ENCODE peak calls at places on chromosomes 2 and 18, in four cellular contexts. G, O, E and W are unnamed samples.

GRCh38 chr2:108612153-108612513 is 77.9 kb downstream of the LIMS1 start:
- DNase-seq in G (no peak), O (no peak), E (no peak), W (no peak)

GRCh38 chr2:57075226-57075625 is 891.4 kb downstream of the CCDC85A start:
- DNase-seq in G (no peak), O (no peak), E (no peak), W (no peak)

GRCh38 chr2:74481961-74482800 is 617 bp downstream of the CCDC142 start:
- DNase-seq in G (peak; percentile 75), O (peak; percentile 74), E (no peak), W (no peak)

GRCh38 chr18:73688851-73689659 is 458.6 kb downstream of the FBXO15 start:
- DNase-seq in G (peak; percentile 59), O (peak; percentile 36), E (no peak), W (no peak)

GRCh38 chr2:166365803-166366420 is 9.8 kb downstream of the SCN9A start:
- DNase-seq in G (no peak), O (no peak), E (no peak), W (no peak)

GRCh38 chr2:209495855-209496585 is 72.2 kb downstream of the MAP2 start:
- DNase-seq in G (no peak), O (no peak), E (peak; percentile 86), W (peak; percentile 66)

GRCh38 chr2:203972066-203972465 is 35.5 kb downstream of the ICOS start:
- DNase-seq in G (no peak), O (no peak), E (no peak), W (no peak)

GRCh38 chr2:31384771-31385276 is 29.7 kb downstream of the XDH start:
- DNase-seq in G (no peak), O (no peak), E (no peak), W (no peak)

GRCh38 chr18:39453356-39453755 is 1887.8 kb upstream of the CELF4 start:
- DNase-seq in G (no peak), O (no peak), E (no peak), W (no peak)

GRCh38 chr2:43576983-43577892 is 18.6 kb downstream of the THADA start:
- DNase-seq in G (peak; percentile 61), O (peak; percentile 64), E (peak; percentile 63), W (no peak)

GRCh38 chr2:127968610-127969339 is 59.1 kb downstream of the SAP130 start:
- DNase-seq in G (no peak), O (no peak), E (no peak), W (no peak)

GRCh38 chr2:213806125-213806726 is 522.0 kb downstream of the SPAG16 start:
- DNase-seq in G (peak; percentile 17), O (peak; percentile 9), E (peak; percentile 9), W (no peak)

GRCh38 chr2:113167115-113167932 is 6.4 kb upstream of the PSD4 start:
- DNase-seq in G (no peak), O (no peak), E (peak; percentile 93), W (no peak)

GRCh38 chr2:203811491-203812221 is 55.9 kb upstream of the CTLA4 start:
- DNase-seq in G (no peak), O (no peak), E (peak; percentile 60), W (peak; percentile 80)

GRCh38 chr2:223846524-223846923 is 9.1 kb upstream of the AP1S3 start:
- DNase-seq in G (no peak), O (no peak), E (no peak), W (no peak)

GRCh38 chr2:188475945-188476344 is 184.3 kb downstream of the GULP1 start:
- DNase-seq in G (no peak), O (no peak), E (no peak), W (no peak)

GRCh38 chr2:238459081-238459629 is 32.4 kb downstream of the ASB1 start:
- DNase-seq in G (no peak), O (no peak), E (no peak), W (no peak)

GRCh38 chr2:125667630-125668029 is 988.3 kb upstream of the GYPC start:
- DNase-seq in G (no peak), O (no peak), E (no peak), W (no peak)

GRCh38 chr2:27638023-27638637 is 9.3 kb downstream of the GPN1 start:
- DNase-seq in G (no peak), O (no peak), E (no peak), W (no peak)

GRCh38 chr2:128714861-128715312 is 396.2 kb upstream of the HS6ST1 start:
- DNase-seq in G (peak; percentile 47), O (peak; percentile 24), E (no peak), W (no peak)

GRCh38 chr2:15941483-15941853 is 1.1 kb downstream of the MYCN start:
- DNase-seq in G (peak; percentile 88), O (peak; percentile 83), E (no peak), W (no peak)

GRCh38 chr2:148966432-148966758 is 72.1 kb upstream of the LYPD6B start:
- DNase-seq in G (no peak), O (no peak), E (no peak), W (no peak)

GRCh38 chr2:70870790-70871189 is 35.2 kb upstream of the CD207 start:
- DNase-seq in G (no peak), O (no peak), E (no peak), W (no peak)

GRCh38 chr2:234787114-234787513 is 164.7 kb upstream of the SH3BP4 start:
- DNase-seq in G (no peak), O (no peak), E (no peak), W (no peak)

GRCh38 chr2:137838255-137839092 is 125.8 kb upstream of the HNMT start:
- DNase-seq in G (peak; percentile 76), O (peak; percentile 72), E (peak; percentile 58), W (no peak)

GRCh38 chr2:229445013-229445412 is 173.9 kb upstream of the PID1 start:
- DNase-seq in G (peak; percentile 4), O (no peak), E (peak; percentile 74), W (peak; percentile 78)

GRCh38 chr2:179825494-179825893 is 35.9 kb downstream of the ZNF385B start:
- DNase-seq in G (no peak), O (peak; percentile 21), E (no peak), W (no peak)

GRCh38 chr18:40672590-40672989 is 1282.4 kb upstream of the PIK3C3 start:
- DNase-seq in G (peak; percentile 61), O (peak; percentile 29), E (no peak), W (no peak)

GRCh38 chr2:31940920-31941319 is 69.9 kb downstream of the MEMO1 start:
- DNase-seq in G (no peak), O (no peak), E (no peak), W (no peak)

GRCh38 chr18:57906852-57907251 is 103.7 kb upstream of the ATP8B1 start:
- DNase-seq in G (peak; percentile 38), O (peak; percentile 22), E (no peak), W (no peak)

GRCh38 chr18:57910817-57911216 is 107.7 kb upstream of the ATP8B1 start:
- DNase-seq in G (peak; percentile 79), O (peak; percentile 31), E (no peak), W (no peak)

GRCh38 chr18:57910134-57910533 is 107.0 kb upstream of the ATP8B1 start:
- DNase-seq in G (no peak), O (no peak), E (no peak), W (no peak)

GRCh38 chr18:57908092-57908491 is 105.0 kb upstream of the ATP8B1 start:
- DNase-seq in G (no peak), O (no peak), E (no peak), W (no peak)

GRCh38 chr18:57909620-57910019 is 106.5 kb upstream of the ATP8B1 start:
- DNase-seq in G (no peak), O (no peak), E (no peak), W (no peak)
- H3K27ac ChIP-seq in G (no peak overlapping the region), O (no peak overlapping the region), E (no peak overlapping the region), W (peak overlapping the region; percentile 21)

DNA sequence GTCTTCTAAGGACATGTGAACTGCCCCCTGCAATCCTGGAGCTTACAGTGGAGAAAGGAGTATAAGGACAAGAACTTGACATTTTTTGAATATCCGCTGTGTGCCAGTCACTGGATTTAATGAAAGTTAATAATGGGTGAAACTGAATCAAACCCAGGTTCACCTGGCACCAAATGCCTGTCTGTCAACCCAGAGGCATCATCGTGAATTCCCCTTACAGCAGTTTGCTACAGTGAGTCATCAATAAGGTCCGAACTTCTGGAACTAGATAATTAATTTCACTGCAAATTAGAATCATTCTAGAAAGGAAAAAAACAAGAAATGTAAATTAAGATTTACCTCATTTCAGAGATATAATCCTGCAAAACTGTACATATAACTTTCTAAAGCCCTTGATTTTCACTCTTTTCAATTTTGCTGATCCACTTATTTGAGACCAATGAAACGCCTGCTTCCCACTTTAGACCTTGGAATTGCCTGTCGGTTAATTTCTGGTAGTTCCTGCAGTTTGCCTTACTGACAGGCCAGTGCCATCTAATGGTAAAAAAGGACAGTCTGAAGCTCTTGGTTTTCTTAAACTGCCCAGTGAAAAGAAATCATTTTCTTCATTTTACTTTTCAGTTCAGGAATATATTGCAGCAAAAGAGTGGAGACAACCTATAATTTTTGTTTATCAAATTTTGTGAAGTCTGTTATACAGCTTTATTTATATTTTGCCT is 8.2 kb downstream of the DSG2 start:
- DNase-seq in G (peak; percentile 47), O (no peak), E (peak; percentile 46), W (no peak)
- TF ChIP-seq CTCF in G (peak; percentile 56), O (peak; percentile 35), E (peak; percentile 52), W (peak; percentile 66)

GRCh38 chr2:12436483-12436882 is 280.3 kb upstream of the TRIB2 start:
- DNase-seq in G (no peak), O (no peak), E (no peak), W (no peak)

GRCh38 chr2:12433641-12433990 is 283.1 kb upstream of the TRIB2 start:
- DNase-seq in G (peak; percentile 12), O (no peak), E (no peak), W (no peak)

GRCh38 chr2:12432985-12433640 is 283.6 kb upstream of the TRIB2 start:
- DNase-seq in G (no peak), O (no peak), E (no peak), W (no peak)

GRCh38 chr2:12437144-12437543 is 279.6 kb upstream of the TRIB2 start:
- DNase-seq in G (no peak), O (no peak), E (no peak), W (no peak)

DNA sequence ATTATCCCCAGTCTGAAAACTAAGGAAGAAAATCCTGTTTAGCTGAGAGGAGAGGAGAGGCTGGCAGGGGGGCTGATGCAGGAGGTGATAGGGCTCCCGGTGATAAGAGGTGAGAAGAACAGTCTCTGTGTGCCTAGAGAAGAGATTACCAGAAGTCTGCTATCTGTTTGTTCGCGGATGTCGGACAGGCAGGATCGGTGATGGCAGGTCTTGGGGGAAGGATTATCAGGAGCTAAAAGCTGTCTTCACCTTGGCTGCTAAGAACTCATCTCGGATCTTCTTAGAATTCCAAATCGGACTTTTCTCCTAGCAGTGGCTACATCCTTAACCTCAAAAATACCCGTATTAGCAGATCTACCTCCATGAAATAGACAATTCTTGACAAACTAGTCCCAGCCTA is 282.1 kb upstream of the TRIB2 start:
- DNase-seq in G (no peak), O (no peak), E (no peak), W (no peak)
- H3K27ac ChIP-seq in G (no peak overlapping the region), O (no peak overlapping the region), E (no peak overlapping the region), W (no peak overlapping the region)

DNA sequence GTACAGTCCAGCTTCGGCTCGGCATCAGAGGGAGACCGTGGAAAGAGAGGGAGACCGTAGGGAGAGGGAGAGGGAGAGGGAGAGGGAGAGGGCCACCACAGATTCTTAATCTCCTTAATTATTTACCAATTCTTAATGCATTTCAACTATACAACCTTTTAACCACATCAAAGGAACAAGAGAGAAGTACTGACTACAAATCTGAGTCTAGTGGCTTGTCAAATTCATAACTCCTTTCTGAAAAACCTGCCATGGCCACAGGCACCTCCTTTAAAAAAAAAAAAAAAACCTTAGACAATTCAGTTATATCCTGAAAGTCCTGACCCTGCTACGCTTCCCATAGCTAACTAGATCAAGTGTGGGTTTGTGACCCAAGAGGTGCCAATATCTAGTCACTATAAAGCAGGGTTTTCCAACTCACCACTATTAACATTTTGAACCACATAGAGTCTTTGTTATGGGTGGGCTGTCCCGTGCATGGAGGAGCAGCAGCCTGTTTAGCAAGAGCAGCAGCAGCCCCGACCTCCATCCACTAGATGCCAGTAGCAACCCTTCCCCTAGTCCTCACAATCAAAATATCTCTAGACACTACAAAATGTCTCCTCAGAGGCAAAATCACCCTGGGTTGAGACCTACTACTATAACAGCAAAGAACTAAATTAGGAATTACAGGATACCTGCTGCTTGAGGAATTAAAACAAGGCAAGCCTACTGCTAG is 6.8 kb downstream of the ESCO1 start:
- DNase-seq in G (no peak), O (no peak), E (peak; percentile 3), W (no peak)
- TF ChIP-seq CTCF in G (peak; percentile 13), O (no peak), E (no peak), W (no peak)